ENCODE peak calls at places on chromosome 14, in ten cellular contexts. C is osteocyte; P is heart right ventricle; Y is mesenchymal stem cell; E is glutamatergic neuron; L is astrocyte of the cerebellum; B is IMR-90; G is activated naive CD4-positive, alpha-beta T cell treated with Interleukin-2 at 50 U/mL for 16 hours; S is iris pigment epithelial cell; I is HFFc6. Q is an unnamed sample.

GRCh38 chr14:105863296-105864108 is 337.1 kb downstream of the TMEM121 start:
- DNase-seq in I (no peak), G (no peak), C (peak; percentile 81), Y (no peak), L (no peak), P (no peak), B (no peak), S (no peak), E (no peak), Q (no peak)

GRCh38 chr14:60509438-60510253 is 700 bp downstream of the SIX6 start:
- DNase-seq in P (no peak), S (no peak), L (no peak), C (no peak), Y (no peak), I (no peak), G (no peak), E (peak; percentile 34), B (no peak), Q (no peak)

GRCh38 chr14:55581011-55581806 is 1.2 kb downstream of the KTN1 start:
- DNase-seq in P (peak; percentile 69), G (peak; percentile 47), C (no peak), I (peak; percentile 20), S (peak; percentile 43), L (no peak), B (no peak), Y (peak; percentile 58), E (peak; percentile 51), Q (no peak)

GRCh38 chr14:74502236-74503019 is 8.9 kb downstream of the ISCA2 start:
- DNase-seq in B (peak; percentile 45), S (peak; percentile 50), E (peak; percentile 62), I (peak; percentile 32), L (no peak), C (no peak), Y (peak; percentile 65), P (no peak), G (no peak), Q (no peak)

GRCh38 chr14:20627337-20628032 is 14.0 kb downstream of the OR6S1 start:
- DNase-seq in G (no peak), L (no peak), S (no peak), I (no peak), C (no peak), E (no peak), Y (no peak), B (no peak), P (no peak), Q (no peak)

GRCh38 chr14:77868552-77869300 is 68.8 kb downstream of the ADCK1 start:
- DNase-seq in B (no peak), I (no peak), G (no peak), P (no peak), C (no peak), E (no peak), Y (no peak), L (no peak), S (no peak), Q (no peak)

GRCh38 chr14:69671365-69672050 is 60.1 kb downstream of the SUSD6 start:
- DNase-seq in I (no peak), E (no peak), B (no peak), P (no peak), Y (no peak), C (no peak), G (no peak), L (no peak), S (no peak), Q (no peak)

GRCh38 chr14:87131879-87132278 is 861.1 kb downstream of the GALC start:
- DNase-seq in G (no peak), S (peak; percentile 7), Y (peak; percentile 69), C (no peak), L (no peak), P (no peak), I (no peak), B (peak; percentile 74), E (no peak), Q (peak; percentile 91)

GRCh38 chr14:60867503-60868172 is 113.2 kb downstream of the TRMT5 start:
- DNase-seq in I (no peak), B (peak; percentile 40), C (no peak), G (no peak), L (no peak), P (no peak), E (no peak), Y (no peak), S (peak; percentile 7), Q (no peak)

GRCh38 chr14:31934767-31935266 is 142.3 kb upstream of the ARHGAP5 start:
- DNase-seq in I (peak; percentile 15), L (no peak), Y (peak; percentile 73), G (no peak), P (peak; percentile 67), C (no peak), E (peak; percentile 55), B (peak; percentile 41), S (peak; percentile 78), Q (no peak)

GRCh38 chr14:100282766-100283419 is 23.4 kb downstream of the SLC25A29 start:
- DNase-seq in Y (no peak), B (no peak), P (no peak), C (no peak), L (no peak), I (no peak), E (no peak), G (no peak), S (no peak), Q (peak; percentile 46)

GRCh38 chr14:22555573-22556011 is 33.4 kb downstream of the DAD1 start:
- DNase-seq in G (peak; percentile 69), Y (no peak), P (no peak), E (no peak), L (no peak), S (peak; percentile 58), I (no peak), B (peak; percentile 52), C (no peak), Q (peak; percentile 48)

GRCh38 chr14:89807151-89807550 is 147.4 kb downstream of the EFCAB11 start:
- DNase-seq in P (no peak), L (no peak), I (no peak), Y (no peak), C (no peak), B (peak; percentile 21), E (peak; percentile 28), S (no peak), G (no peak), Q (no peak)

GRCh38 chr14:34169561-34169960 is 218.7 kb upstream of the EGLN3 start:
- DNase-seq in P (no peak), I (no peak), E (no peak), G (no peak), B (no peak), L (no peak), Y (no peak), S (no peak), C (no peak), Q (no peak)

GRCh38 chr14:31950331-31950730 is 126.8 kb upstream of the ARHGAP5 start:
- DNase-seq in L (no peak), E (no peak), P (no peak), Y (no peak), S (no peak), I (no peak), C (no peak), B (no peak), G (no peak), Q (no peak)

GRCh38 chr14:89899917-89900680 is 54.4 kb downstream of the EFCAB11 start:
- DNase-seq in C (no peak), L (no peak), B (peak; percentile 49), Y (peak; percentile 42), G (no peak), P (no peak), I (no peak), S (peak; percentile 41), E (no peak), Q (no peak)

GRCh38 chr14:26370118-26370517 is 227.7 kb downstream of the NOVA1 start:
- DNase-seq in C (no peak), E (no peak), S (peak; percentile 60), P (no peak), Y (peak; percentile 74), I (no peak), G (no peak), L (peak; percentile 32), B (peak; percentile 4), Q (no peak)

GRCh38 chr14:101584049-101584859 is 23.0 kb downstream of the DIO3 start:
- DNase-seq in P (no peak), C (no peak), E (peak; percentile 7), Y (no peak), G (no peak), S (peak; percentile 70), I (peak; percentile 37), L (no peak), B (no peak), Q (no peak)

GRCh38 chr14:23057757-23058653 is 685 bp upstream of the CDH24 start:
- DNase-seq in E (peak; percentile 96), B (peak; percentile 76), Y (peak; percentile 86), C (peak; percentile 95), L (peak; percentile 73), I (peak; percentile 65), G (peak; percentile 87), P (peak; percentile 88), S (peak; percentile 76), Q (no peak)

GRCh38 chr14:103724116-103724515 is 8.5 kb downstream of the ZFYVE21 start:
- DNase-seq in G (no peak), B (peak; percentile 36), Y (no peak), L (no peak), E (no peak), C (no peak), I (no peak), P (peak; percentile 69), S (peak; percentile 47), Q (no peak)

GRCh38 chr14:32623300-32624093 is 294.4 kb downstream of the AKAP6 start:
- DNase-seq in S (peak; percentile 47), P (no peak), L (no peak), C (no peak), Y (peak; percentile 61), B (peak; percentile 19), I (peak; percentile 50), G (no peak), E (no peak), Q (no peak)

GRCh38 chr14:68593806-68594536 is 198.9 kb downstream of the ZFP36L1 start:
- DNase-seq in Y (peak; percentile 73), C (no peak), E (no peak), L (no peak), S (peak; percentile 34), B (peak; percentile 45), P (no peak), G (no peak), I (no peak), Q (no peak)

GRCh38 chr14:28303248-28303647 is 463.3 kb upstream of the FOXG1 start:
- DNase-seq in I (no peak), B (no peak), G (no peak), P (no peak), E (no peak), Y (no peak), S (peak; percentile 67), C (no peak), L (no peak), Q (peak; percentile 5)

GRCh38 chr14:33836203-33836894 is 114.5 kb downstream of the EGLN3 start:
- DNase-seq in P (no peak), B (no peak), Y (no peak), I (no peak), S (no peak), E (no peak), C (no peak), G (no peak), L (no peak), Q (no peak)

Q was measured in epithelial cell of prostate.